ENCODE peak calls at places on chromosomes 2 and 18, in eight cellular contexts. E is OCI-LY7; V is HFFc6; H is activated naive CD8-positive, alpha-beta T cell treated with anti-CD3 and anti-CD28 coated beads for 36 hours; L is HTR-8/SVneo; N is NCI-H510A; R is activated CD8-positive, alpha-beta memory T cell treated with anti-CD3 and anti-CD28 coated beads for 1 hour; I is PC-3. M is an unnamed sample.

GRCh38 chr2:165793161-165793778 is 777 bp downstream of the GALNT3 start:
- DNase-seq in E (no peak), V (no peak), H (peak; percentile 8), L (no peak), N (no peak), R (no peak), I (peak; percentile 95), M (peak; percentile 37)

GRCh38 chr18:39845673-39846072 is 2109.4 kb upstream of the PIK3C3 start:
- DNase-seq in E (no peak), V (no peak), H (no peak), L (no peak), N (no peak), R (no peak), I (no peak), M (no peak)

GRCh38 chr2:102033028-102033749 is 41.4 kb downstream of the IL1R2 start:
- DNase-seq in E (no peak), V (peak; percentile 37), H (no peak), L (peak; percentile 37), N (no peak), R (no peak), I (peak; percentile 7), M (no peak)

GRCh38 chr18:21303445-21303844 is 61.4 kb downstream of the GREB1L start:
- DNase-seq in E (no peak), V (no peak), H (no peak), L (no peak), N (no peak), R (no peak), I (no peak), M (no peak)

GRCh38 chr18:57576316-57576715 is 10.2 kb downstream of the FECH start:
- DNase-seq in E (no peak), V (no peak), H (no peak), L (no peak), N (no peak), R (no peak), I (peak; percentile 7), M (no peak)

GRCh38 chr2:240232961-240233890 is 92.8 kb upstream of the OTOS start:
- DNase-seq in E (peak; percentile 76), V (peak; percentile 79), H (peak; percentile 75), L (peak; percentile 84), N (no peak), R (peak; percentile 58), I (peak; percentile 84), M (peak; percentile 95)

GRCh38 chr2:175025946-175026345 is 20.8 kb upstream of the CHN1 start:
- DNase-seq in E (no peak), V (no peak), H (no peak), L (no peak), N (no peak), R (no peak), I (no peak), M (no peak)

GRCh38 chr18:3458952-3459853 is 9.2 kb downstream of the TGIF1 start:
- DNase-seq in E (no peak), V (peak; percentile 29), H (no peak), L (no peak), N (no peak), R (no peak), I (peak; percentile 95), M (no peak)

GRCh38 chr2:69278366-69278765 is 108.7 kb downstream of the GFPT1 start:
- DNase-seq in E (no peak), V (no peak), H (no peak), L (no peak), N (no peak), R (no peak), I (no peak), M (no peak)

GRCh38 chr18:49631146-49631866 is 69.4 kb downstream of the LIPG start:
- DNase-seq in E (no peak), V (no peak), H (no peak), L (no peak), N (no peak), R (no peak), I (no peak), M (no peak)

GRCh38 chr2:160252278-160252887 is 52.3 kb upstream of the ITGB6 start:
- DNase-seq in E (peak; percentile 11), V (peak; percentile 30), H (no peak), L (no peak), N (no peak), R (no peak), I (peak; percentile 75), M (no peak)

GRCh38 chr2:203280428-203281064 is 41.7 kb downstream of the CYP20A1 start:
- DNase-seq in E (no peak), V (peak; percentile 19), H (no peak), L (peak; percentile 15), N (no peak), R (no peak), I (no peak), M (no peak)

GRCh38 chr2:120182019-120182560 is 41.1 kb downstream of the TMEM185B start:
- DNase-seq in E (peak; percentile 55), V (no peak), H (no peak), L (no peak), N (no peak), R (no peak), I (no peak), M (no peak)

GRCh38 chr18:23809411-23809810 is 120.2 kb downstream of the LAMA3 start:
- DNase-seq in E (no peak), V (no peak), H (no peak), L (no peak), N (no peak), R (no peak), I (no peak), M (no peak)

GRCh38 chr2:120611961-120612360 is 123.7 kb upstream of the GLI2 start:
- DNase-seq in E (no peak), V (no peak), H (no peak), L (no peak), N (no peak), R (no peak), I (no peak), M (no peak)

GRCh38 chr2:9262671-9263171 is 56.1 kb downstream of the ASAP2 start:
- DNase-seq in E (no peak), V (no peak), H (no peak), L (no peak), N (no peak), R (no peak), I (no peak), M (no peak)

GRCh38 chr18:48947583-48947982 is 3.2 kb downstream of the SMAD7 start:
- DNase-seq in E (no peak), V (no peak), H (no peak), L (no peak), N (no peak), R (no peak), I (no peak), M (peak; percentile 22)

GRCh38 chr18:4068552-4069158 is 386.5 kb downstream of the DLGAP1 start:
- DNase-seq in E (peak; percentile 67), V (peak; percentile 26), H (peak; percentile 16), L (peak; percentile 20), N (peak; percentile 4), R (no peak), I (peak; percentile 62), M (peak; percentile 61)

GRCh38 chr2:200728630-200729029 is 83.1 kb upstream of the BZW1 start:
- DNase-seq in E (no peak), V (no peak), H (no peak), L (no peak), N (no peak), R (no peak), I (no peak), M (no peak)

GRCh38 chr18:39655341-39655740 is 2089.7 kb upstream of the CELF4 start:
- DNase-seq in E (no peak), V (no peak), H (no peak), L (no peak), N (no peak), R (no peak), I (no peak), M (no peak)

GRCh38 chr2:232076272-232076671 is 114.8 kb downstream of the DIS3L2 start:
- DNase-seq in E (no peak), V (no peak), H (no peak), L (no peak), N (no peak), R (no peak), I (no peak), M (no peak)

GRCh38 chr2:212145111-212145510 is 393.5 kb downstream of the ERBB4 start:
- DNase-seq in E (no peak), V (no peak), H (no peak), L (no peak), N (no peak), R (no peak), I (peak; percentile 15), M (no peak)

GRCh38 chr2:219249203-219249980 is 3.7 kb upstream of the TUBA4B start:
- DNase-seq in E (peak; percentile 88), V (peak; percentile 68), H (peak; percentile 24), L (no peak), N (peak; percentile 65), R (no peak), I (peak; percentile 91), M (no peak)